ENCODE peak calls at places on chromosomes 3 and 15, in six cellular contexts. A, S, Z, F, T and G are unnamed samples. For H3K9me3, the result is how much of the 10 kb centered on the place peaks cover.

GRCh38 chr15:41387646-41388045 is 14.7 kb downstream of the NDUFAF1 start:
- DNase-seq in A (no peak), S (peak), Z (no peak), F (no peak), T (no peak), G (no peak)

GRCh38 chr3:179073816-179074215 is 2.2 kb upstream of the ZMAT3 start:
- DNase-seq in A (no peak), S (no peak), Z (no peak), F (no peak), T (no peak), G (no peak)

GRCh38 chr3:114827495-114827894 is 319.6 kb downstream of the ZBTB20 start:
- DNase-seq in A (peak), S (no peak), Z (no peak), F (no peak), T (no peak), G (peak)

GRCh38 chr15:63971904-63972303 is 74.4 kb downstream of the DAPK2 start:
- DNase-seq in A (no peak), S (no peak), Z (no peak), F (no peak), T (no peak), G (no peak)

GRCh38 chr15:68552344-68552743 is 26.4 kb upstream of the CORO2B start:
- DNase-seq in A (no peak), S (no peak), Z (no peak), F (no peak), T (no peak), G (no peak)

GRCh38 chr15:41936649-41937567 is 35.4 kb downstream of the EHD4 start:
- DNase-seq in A (peak), S (no peak), Z (no peak), F (peak), T (no peak), G (peak)

GRCh38 chr3:183185696-183186095 is 23.2 kb upstream of the LAMP3 start:
- DNase-seq in A (peak), S (no peak), Z (no peak), F (no peak), T (no peak), G (no peak)

GRCh38 chr3:181629029-181629428 is 82.7 kb upstream of the SOX2 start:
- DNase-seq in A (peak), S (no peak), Z (no peak), F (no peak), T (no peak), G (no peak)

GRCh38 chr15:48333553-48333952 is 2.3 kb downstream of the DUT start:
- DNase-seq in A (no peak), S (no peak), Z (no peak), F (no peak), T (no peak), G (no peak)

GRCh38 chr3:142152349-142152748 is 3.0 kb upstream of the TFDP2 start:
- DNase-seq in A (no peak), S (no peak), Z (no peak), F (no peak), T (no peak), G (no peak)

GRCh38 chr3:149152420-149152819 is 23.0 kb downstream of the HPS3 start:
- DNase-seq in A (peak), S (no peak), Z (no peak), F (no peak), T (no peak), G (no peak)
- H3K9me3 ChIP-seq in A (under half), S (under half), Z (under half), F (under half), T (under half), G (under half)

DNA sequence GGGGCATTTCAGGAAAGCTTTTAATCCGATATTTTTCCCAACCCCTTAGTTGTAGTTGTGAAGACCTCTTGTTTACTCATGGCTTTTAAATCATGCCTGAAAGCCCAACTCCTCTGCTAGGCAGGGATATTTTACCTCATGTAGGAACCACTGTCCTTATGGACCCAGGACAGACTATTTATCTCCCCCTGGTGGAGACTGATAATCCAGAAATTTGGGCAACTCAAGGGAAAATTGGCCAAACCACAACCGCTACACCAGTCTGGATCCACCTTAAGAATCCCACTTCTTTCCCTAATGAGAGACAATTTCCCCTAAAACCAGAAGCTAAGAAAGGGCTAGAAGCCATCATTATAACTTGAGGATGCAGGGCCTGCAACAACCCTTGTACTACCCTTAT is 248.1 kb upstream of the STAC start:
- DNase-seq in A (peak), S (no peak), Z (no peak), F (no peak), T (no peak), G (no peak)
- H3K4me3 ChIP-seq in A (no peak), S (no peak), Z (no peak), F (no peak), T (no peak), G (no peak)

GRCh38 chr3:119428538-119428937 is 34.9 kb downstream of the TMEM39A start:
- DNase-seq in A (no peak), S (no peak), Z (no peak), F (no peak), T (no peak), G (no peak)
- H3K9me3 ChIP-seq in A (under half), S (under half), Z (under half), F (under half), T (under half), G (under half)

GRCh38 chr15:45645026-45645980 is 10.5 kb downstream of the SQOR start:
- DNase-seq in A (peak), S (no peak), Z (no peak), F (no peak), T (no peak), G (no peak)

GRCh38 chr15:45640610-45641009 is 5.8 kb downstream of the SQOR start:
- DNase-seq in A (peak), S (no peak), Z (no peak), F (no peak), T (no peak), G (no peak)

GRCh38 chr15:45641374-45641778 is 6.5 kb downstream of the SQOR start:
- DNase-seq in A (peak), S (peak), Z (no peak), F (no peak), T (no peak), G (no peak)

GRCh38 chr15:45644437-45644836 is 9.6 kb downstream of the SQOR start:
- DNase-seq in A (no peak), S (no peak), Z (no peak), F (no peak), T (no peak), G (no peak)

DNA sequence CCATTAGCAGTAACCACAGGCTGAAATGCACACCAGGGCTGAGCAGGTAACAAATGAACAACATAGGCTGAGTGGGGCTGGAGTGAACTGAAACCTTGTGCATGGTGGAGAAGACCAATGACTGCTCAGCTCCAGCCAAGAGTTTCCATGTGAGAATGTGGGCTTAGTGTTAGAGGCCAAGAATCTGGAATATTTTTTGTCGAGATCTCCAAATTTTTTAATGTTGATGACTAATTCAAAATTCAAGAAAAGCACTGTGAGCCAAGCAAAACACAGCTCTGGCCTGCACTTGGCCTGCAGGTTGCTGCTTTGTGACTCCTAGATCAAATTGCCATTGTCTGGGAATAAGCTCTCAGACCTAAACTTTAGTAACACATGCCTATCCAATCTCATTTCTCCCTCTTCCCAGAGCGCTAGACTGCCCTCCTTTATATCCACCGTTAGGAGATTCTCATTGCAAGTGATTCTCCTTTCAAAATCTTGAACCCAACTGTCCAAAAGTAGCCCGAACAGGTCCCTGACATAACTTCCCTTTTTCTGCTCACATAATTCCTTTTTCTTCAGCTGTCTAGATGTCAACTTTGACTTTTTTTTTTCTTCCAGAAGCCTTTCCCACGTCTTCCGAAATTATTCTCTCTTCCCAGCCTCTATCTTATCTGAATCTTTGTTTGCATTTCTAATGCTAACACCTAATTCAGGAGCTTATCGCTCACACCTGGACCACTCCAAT is 7.5 kb downstream of the SQOR start:
- DNase-seq in A (peak), S (peak), Z (no peak), F (no peak), T (peak), G (no peak)
- H3K4me3 ChIP-seq in A (peak), S (no peak), Z (no peak), F (no peak), T (no peak), G (no peak)

DNA sequence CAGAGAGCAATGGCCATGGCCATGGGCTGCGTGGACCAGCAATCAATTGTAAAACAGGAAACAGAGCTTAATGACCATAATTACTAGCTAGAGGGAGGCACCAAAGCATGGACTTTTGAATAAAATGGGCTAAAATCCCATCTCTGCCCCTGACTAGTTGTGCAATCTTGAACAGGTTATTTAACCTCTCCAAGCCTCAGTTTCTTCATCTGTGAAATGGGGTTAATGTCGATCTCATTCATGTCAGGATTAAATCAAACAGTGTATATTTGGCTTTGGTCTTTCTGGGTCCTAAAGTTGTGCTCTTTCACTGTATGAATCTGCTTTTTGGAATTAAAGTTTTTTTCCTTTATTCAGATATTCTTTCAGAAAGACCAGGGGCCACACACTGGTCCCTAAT is 36.1 kb downstream of the ABTB1 start:
- DNase-seq in A (no peak), S (no peak), Z (no peak), F (no peak), T (no peak), G (no peak)
- H3K9me3 ChIP-seq in A (under half), S (under half), Z (under half), F (under half), T (under half), G (under half)